ENCODE peak calls at places on chromosomes 13 and 19, in five cellular contexts. T, R, E, B and F are unnamed samples.

GRCh38 chr13:23044906-23045305 is 135.9 kb upstream of the SGCG start:
- DNase-seq in T (no peak), R (no peak), E (no peak), B (no peak), F (no peak)

GRCh38 chr19:17881701-17882100 is 10.0 kb downstream of the SLC5A5 start:
- DNase-seq in T (no peak), R (no peak), E (no peak), B (no peak), F (no peak)

GRCh38 chr13:110726726-110727125 is 13.2 kb downstream of the ING1 start:
- DNase-seq in T (peak), R (peak), E (no peak), B (no peak), F (no peak)

GRCh38 chr19:53598361-53598760 is 33.4 kb upstream of the DPRX start:
- DNase-seq in T (no peak), R (no peak), E (no peak), B (no peak), F (no peak)

GRCh38 chr19:43367822-43368221 is 14.3 kb downstream of the CD177 start:
- DNase-seq in T (no peak), R (no peak), E (no peak), B (no peak), F (no peak)

GRCh38 chr13:114059428-114059827 is 73.0 kb downstream of the RASA3 start:
- DNase-seq in T (no peak), R (no peak), E (no peak), B (no peak), F (no peak)

GRCh38 chr13:69595181-69595580 is 512.4 kb upstream of the ATXN8OS start:
- DNase-seq in T (no peak), R (no peak), E (no peak), B (no peak), F (no peak)

GRCh38 chr13:95411641-95412040 is 110.4 kb upstream of the ABCC4 start:
- DNase-seq in T (no peak), R (no peak), E (no peak), B (no peak), F (no peak)

GRCh38 chr19:2084993-2085720 is 11.0 kb downstream of the MOB3A start:
- DNase-seq in T (peak), R (no peak), E (no peak), B (no peak), F (no peak)

GRCh38 chr19:47729799-47730520 is 15.4 kb upstream of the NOP53 start:
- DNase-seq in T (peak), R (peak), E (peak), B (no peak), F (no peak)

GRCh38 chr13:98570929-98571372 is 6.0 kb downstream of the STK24 start:
- DNase-seq in T (no peak), R (peak), E (no peak), B (peak), F (no peak)

GRCh38 chr19:45781282-45782161 is 768 bp downstream of the DMPK start:
- DNase-seq in T (no peak), R (peak), E (no peak), B (no peak), F (no peak)

GRCh38 chr13:35649162-35649561 is 172.7 kb upstream of the MAB21L1 start:
- DNase-seq in T (no peak), R (no peak), E (no peak), B (no peak), F (peak)